ENCODE peak calls at places on chromosome 17, in six cellular contexts. E is renal cortical epithelial cell; I is stimulated activated CD8-positive, alpha-beta memory T cell treated with anti-CD3 and anti-CD28 coated beads, Interleukin-2, amount 100 ng/mL, for 1 hour; T is AG08395; V is mucosa of descending colon; Q is CD4-positive, alpha-beta T cell. B is an unnamed sample.

GRCh38 chr17:205176-205538 is 23.7 kb upstream of the DOC2B start:
- DNase-seq in E (no peak), I (no peak), T (no peak), V (no peak), Q (no peak), B (no peak)

GRCh38 chr17:40532520-40533253 is 31.3 kb upstream of the TNS4 start:
- DNase-seq in E (peak), I (no peak), T (no peak), V (no peak), Q (no peak), B (no peak)

GRCh38 chr17:14228903-14229302 is 7.8 kb downstream of the CDRT15 start:
- DNase-seq in E (no peak), I (no peak), T (no peak), V (no peak), Q (no peak), B (no peak)

GRCh38 chr17:59533694-59534093 is 31.7 kb upstream of the DHX40 start:
- DNase-seq in E (no peak), I (no peak), T (no peak), V (no peak), Q (no peak), B (no peak)

GRCh38 chr17:46948544-46948943 is 25.6 kb downstream of the GOSR2 start:
- DNase-seq in E (no peak), I (no peak), T (no peak), V (no peak), Q (no peak), B (no peak)

GRCh38 chr17:1752425-1752941 is 9.4 kb upstream of the SERPINF1 start:
- DNase-seq in E (no peak), I (no peak), T (no peak), V (peak), Q (no peak), B (no peak)

GRCh38 chr17:35774499-35774898 is 13.8 kb downstream of the C17orf50 start:
- DNase-seq in E (peak), I (no peak), T (peak), V (peak), Q (no peak), B (peak)

GRCh38 chr17:28405632-28406477 is at the start of gene SLC46A1:
- DNase-seq in E (no peak), I (no peak), T (peak), V (peak), Q (no peak), B (peak)

GRCh38 chr17:1294157-1294717 is 14.8 kb downstream of the TRARG1 start:
- DNase-seq in E (no peak), I (peak), T (no peak), V (no peak), Q (peak), B (peak)

GRCh38 chr17:82372591-82373452 is 1.3 kb downstream of the UTS2R start:
- DNase-seq in E (no peak), I (no peak), T (no peak), V (peak), Q (no peak), B (no peak)

GRCh38 chr17:35286120-35286781 is 43.4 kb downstream of the SLFN5 start:
- DNase-seq in E (no peak), I (no peak), T (no peak), V (no peak), Q (peak), B (no peak)

GRCh38 chr17:45018514-45019176 is 32.8 kb downstream of the DCAKD start:
- DNase-seq in E (no peak), I (no peak), T (no peak), V (no peak), Q (no peak), B (peak)

GRCh38 chr17:53313746-53314145 is 509.0 kb upstream of the KIF2B start:
- DNase-seq in E (peak), I (no peak), T (no peak), V (no peak), Q (no peak), B (no peak)

GRCh38 chr17:77127735-77128361 is 12.9 kb upstream of the SEC14L1 start:
- DNase-seq in E (peak), I (peak), T (no peak), V (peak), Q (peak), B (peak)

GRCh38 chr17:19780846-19781245 is 32.7 kb upstream of the ALDH3A1 start:
- DNase-seq in E (no peak), I (no peak), T (no peak), V (no peak), Q (no peak), B (no peak)

GRCh38 chr17:15907290-15907689 is 37.6 kb upstream of the ADORA2B start:
- DNase-seq in E (no peak), I (no peak), T (no peak), V (no peak), Q (no peak), B (no peak)

GRCh38 chr17:82315703-82316358 is 1.6 kb downstream of the CD7 start:
- DNase-seq in E (no peak), I (no peak), T (no peak), V (no peak), Q (no peak), B (no peak)

GRCh38 chr17:7523033-7523432 is 25.8 kb upstream of the TNFSF12 start:
- DNase-seq in E (no peak), I (no peak), T (no peak), V (no peak), Q (peak), B (no peak)

B was measured in colonic mucosa.